ENCODE peak calls at places on chromosomes 1 and 21, in nine cellular contexts. One of them, this sample, is unnamed.

GRCh38 chr1:218524526-218524925 is 179.4 kb downstream of the TGFB2 start:
- DNase-seq in astrocyte: no peak
- DNase-seq in lower lobe of right lung: no peak
- DNase-seq in GM13976: no peak
- DNase-seq in CD4-positive, alpha-beta T cell: no peak
- DNase-seq in upper lobe of right lung: no peak
- DNase-seq in thyroid gland: peak
- DNase-seq in heart right ventricle: no peak
- DNase-seq in ovary: no peak
- DNase-seq in this sample: no peak

GRCh38 chr1:220235462-220235861 is 36.8 kb downstream of the RAB3GAP2 start:
- DNase-seq in astrocyte: no peak
- DNase-seq in lower lobe of right lung: no peak
- DNase-seq in GM13976: no peak
- DNase-seq in CD4-positive, alpha-beta T cell: no peak
- DNase-seq in upper lobe of right lung: no peak
- DNase-seq in thyroid gland: no peak
- DNase-seq in heart right ventricle: no peak
- DNase-seq in ovary: no peak
- DNase-seq in this sample: peak

GRCh38 chr1:205528887-205529825 is 24.7 kb downstream of the CDK18 start:
- DNase-seq in astrocyte: no peak
- DNase-seq in lower lobe of right lung: peak
- DNase-seq in GM13976: peak
- DNase-seq in CD4-positive, alpha-beta T cell: peak
- DNase-seq in upper lobe of right lung: peak
- DNase-seq in thyroid gland: peak
- DNase-seq in heart right ventricle: peak
- DNase-seq in ovary: peak
- DNase-seq in this sample: peak

GRCh38 chr1:38403667-38404066 is 357.1 kb upstream of the POU3F1 start:
- DNase-seq in astrocyte: no peak
- DNase-seq in lower lobe of right lung: no peak
- DNase-seq in GM13976: no peak
- DNase-seq in CD4-positive, alpha-beta T cell: no peak
- DNase-seq in upper lobe of right lung: no peak
- DNase-seq in thyroid gland: no peak
- DNase-seq in heart right ventricle: no peak
- DNase-seq in ovary: no peak
- DNase-seq in this sample: no peak

GRCh38 chr1:182278144-182279054 is 113.2 kb downstream of the GLUL start:
- DNase-seq in astrocyte: no peak
- DNase-seq in lower lobe of right lung: no peak
- DNase-seq in GM13976: no peak
- DNase-seq in CD4-positive, alpha-beta T cell: no peak
- DNase-seq in upper lobe of right lung: no peak
- DNase-seq in thyroid gland: peak
- DNase-seq in heart right ventricle: no peak
- DNase-seq in ovary: no peak
- DNase-seq in this sample: no peak

GRCh38 chr1:203127672-203128611 is at the start of gene ADORA1:
- DNase-seq in astrocyte: peak
- DNase-seq in lower lobe of right lung: peak
- DNase-seq in GM13976: no peak
- DNase-seq in CD4-positive, alpha-beta T cell: no peak
- DNase-seq in upper lobe of right lung: peak
- DNase-seq in thyroid gland: peak
- DNase-seq in heart right ventricle: peak
- DNase-seq in ovary: peak
- DNase-seq in this sample: peak

GRCh38 chr1:62433861-62434611 is 2.8 kb upstream of the USP1 start:
- DNase-seq in astrocyte: no peak
- DNase-seq in lower lobe of right lung: no peak
- DNase-seq in GM13976: no peak
- DNase-seq in CD4-positive, alpha-beta T cell: no peak
- DNase-seq in upper lobe of right lung: no peak
- DNase-seq in thyroid gland: no peak
- DNase-seq in heart right ventricle: no peak
- DNase-seq in ovary: no peak
- DNase-seq in this sample: peak

GRCh38 chr21:42125571-42126544 is 54.7 kb downstream of the UMODL1 start:
- DNase-seq in astrocyte: peak
- DNase-seq in lower lobe of right lung: no peak
- DNase-seq in GM13976: no peak
- DNase-seq in CD4-positive, alpha-beta T cell: no peak
- DNase-seq in upper lobe of right lung: peak
- DNase-seq in thyroid gland: peak
- DNase-seq in heart right ventricle: no peak
- DNase-seq in ovary: no peak
- DNase-seq in this sample: peak

GRCh38 chr1:30571380-30571779 is 152.0 kb downstream of the MATN1 start:
- DNase-seq in astrocyte: no peak
- DNase-seq in lower lobe of right lung: no peak
- DNase-seq in GM13976: no peak
- DNase-seq in CD4-positive, alpha-beta T cell: no peak
- DNase-seq in upper lobe of right lung: no peak
- DNase-seq in thyroid gland: no peak
- DNase-seq in heart right ventricle: no peak
- DNase-seq in ovary: no peak
- DNase-seq in this sample: no peak

GRCh38 chr1:154953611-154954038 is 2.3 kb downstream of the PBXIP1 start:
- DNase-seq in astrocyte: no peak
- DNase-seq in lower lobe of right lung: no peak
- DNase-seq in GM13976: no peak
- DNase-seq in CD4-positive, alpha-beta T cell: no peak
- DNase-seq in upper lobe of right lung: no peak
- DNase-seq in thyroid gland: peak
- DNase-seq in heart right ventricle: no peak
- DNase-seq in ovary: no peak
- DNase-seq in this sample: no peak

GRCh38 chr1:114668784-114669561 is 876 bp downstream of the DENND2C start:
- DNase-seq in astrocyte: peak
- DNase-seq in lower lobe of right lung: no peak
- DNase-seq in GM13976: no peak
- DNase-seq in CD4-positive, alpha-beta T cell: no peak
- DNase-seq in upper lobe of right lung: no peak
- DNase-seq in thyroid gland: no peak
- DNase-seq in heart right ventricle: no peak
- DNase-seq in ovary: no peak
- DNase-seq in this sample: peak

GRCh38 chr1:3614755-3615742 is 3.7 kb upstream of the MEGF6 start:
- DNase-seq in astrocyte: no peak
- DNase-seq in lower lobe of right lung: no peak
- DNase-seq in GM13976: no peak
- DNase-seq in CD4-positive, alpha-beta T cell: no peak
- DNase-seq in upper lobe of right lung: no peak
- DNase-seq in thyroid gland: no peak
- DNase-seq in heart right ventricle: no peak
- DNase-seq in ovary: no peak
- DNase-seq in this sample: peak

GRCh38 chr21:25639922-25640670 is 1.0 kb downstream of the JAM2 start:
- DNase-seq in astrocyte: no peak
- DNase-seq in lower lobe of right lung: no peak
- DNase-seq in GM13976: peak
- DNase-seq in CD4-positive, alpha-beta T cell: no peak
- DNase-seq in upper lobe of right lung: no peak
- DNase-seq in thyroid gland: peak
- DNase-seq in heart right ventricle: peak
- DNase-seq in ovary: peak
- DNase-seq in this sample: no peak

GRCh38 chr1:178273707-178274410 is 180.0 kb downstream of the RASAL2 start:
- DNase-seq in astrocyte: peak
- DNase-seq in lower lobe of right lung: no peak
- DNase-seq in GM13976: peak
- DNase-seq in CD4-positive, alpha-beta T cell: no peak
- DNase-seq in upper lobe of right lung: no peak
- DNase-seq in thyroid gland: no peak
- DNase-seq in heart right ventricle: no peak
- DNase-seq in ovary: no peak
- DNase-seq in this sample: no peak

GRCh38 chr1:218705911-218706893 is 361.1 kb downstream of the TGFB2 start:
- DNase-seq in astrocyte: peak
- DNase-seq in lower lobe of right lung: no peak
- DNase-seq in GM13976: no peak
- DNase-seq in CD4-positive, alpha-beta T cell: no peak
- DNase-seq in upper lobe of right lung: no peak
- DNase-seq in thyroid gland: no peak
- DNase-seq in heart right ventricle: no peak
- DNase-seq in ovary: no peak
- DNase-seq in this sample: peak

GRCh38 chr1:33119532-33120217 is 38.7 kb downstream of the AZIN2 start:
- DNase-seq in astrocyte: no peak
- DNase-seq in lower lobe of right lung: no peak
- DNase-seq in GM13976: peak
- DNase-seq in CD4-positive, alpha-beta T cell: no peak
- DNase-seq in upper lobe of right lung: no peak
- DNase-seq in thyroid gland: no peak
- DNase-seq in heart right ventricle: no peak
- DNase-seq in ovary: no peak
- DNase-seq in this sample: no peak

GRCh38 chr1:155977607-155978324 is 581 bp downstream of the ARHGEF2 start:
- DNase-seq in astrocyte: no peak
- DNase-seq in lower lobe of right lung: no peak
- DNase-seq in GM13976: peak
- DNase-seq in CD4-positive, alpha-beta T cell: no peak
- DNase-seq in upper lobe of right lung: peak
- DNase-seq in thyroid gland: peak
- DNase-seq in heart right ventricle: peak
- DNase-seq in ovary: peak
- DNase-seq in this sample: peak

GRCh38 chr1:196075621-196076020 is 532.6 kb downstream of the KCNT2 start:
- DNase-seq in astrocyte: no peak
- DNase-seq in lower lobe of right lung: no peak
- DNase-seq in GM13976: no peak
- DNase-seq in CD4-positive, alpha-beta T cell: no peak
- DNase-seq in upper lobe of right lung: no peak
- DNase-seq in thyroid gland: no peak
- DNase-seq in heart right ventricle: no peak
- DNase-seq in ovary: no peak
- DNase-seq in this sample: no peak

GRCh38 chr1:160163612-160164011 is 12.2 kb downstream of the ATP1A4 start:
- DNase-seq in astrocyte: no peak
- DNase-seq in lower lobe of right lung: no peak
- DNase-seq in GM13976: no peak
- DNase-seq in CD4-positive, alpha-beta T cell: no peak
- DNase-seq in upper lobe of right lung: no peak
- DNase-seq in thyroid gland: no peak
- DNase-seq in heart right ventricle: no peak
- DNase-seq in ovary: no peak
- DNase-seq in this sample: peak

GRCh38 chr1:161801955-161802354 is 35.8 kb downstream of the ATF6 start:
- DNase-seq in astrocyte: peak
- DNase-seq in lower lobe of right lung: no peak
- DNase-seq in GM13976: no peak
- DNase-seq in CD4-positive, alpha-beta T cell: no peak
- DNase-seq in upper lobe of right lung: no peak
- DNase-seq in thyroid gland: peak
- DNase-seq in heart right ventricle: no peak
- DNase-seq in ovary: no peak
- DNase-seq in this sample: no peak

DNA sequence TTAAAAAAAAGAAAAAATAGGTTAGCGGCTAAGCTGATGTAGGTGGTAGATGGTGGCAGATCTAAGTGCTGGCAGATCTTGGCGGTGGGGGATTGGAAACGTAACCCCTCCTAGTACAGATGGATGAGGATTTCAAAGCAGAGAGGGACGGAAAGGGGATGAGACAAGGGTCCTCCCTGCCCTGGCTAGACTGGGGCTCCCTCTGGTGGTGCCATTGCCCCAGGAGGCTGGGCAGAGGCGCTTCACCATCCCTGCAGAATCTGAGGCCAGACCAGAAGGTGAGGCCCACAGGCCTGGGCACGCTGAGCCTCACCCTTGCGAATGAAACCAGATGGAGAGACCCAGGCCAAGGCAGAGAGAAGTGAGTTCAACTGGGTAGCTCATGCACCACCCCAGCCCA is 7.0 kb upstream of the PLEKHA6 start:
- DNase-seq in astrocyte: no peak
- DNase-seq in lower lobe of right lung: no peak
- DNase-seq in GM13976: peak
- DNase-seq in CD4-positive, alpha-beta T cell: no peak
- DNase-seq in upper lobe of right lung: no peak
- DNase-seq in thyroid gland: no peak
- DNase-seq in heart right ventricle: no peak
- DNase-seq in ovary: no peak
- DNase-seq in this sample: peak
- TF ChIP-seq CTCF in astrocyte: peak
- TF ChIP-seq CTCF in lower lobe of right lung: no peak
- TF ChIP-seq CTCF in GM13976: peak
- TF ChIP-seq CTCF in CD4-positive, alpha-beta T cell: no peak
- TF ChIP-seq CTCF in upper lobe of right lung: peak
- TF ChIP-seq CTCF in thyroid gland: no peak
- TF ChIP-seq CTCF in heart right ventricle: peak
- TF ChIP-seq CTCF in ovary: no peak
- TF ChIP-seq CTCF in this sample: peak

GRCh38 chr1:26584022-26584485 is 54.5 kb downstream of the RPS6KA1 start:
- DNase-seq in astrocyte: no peak
- DNase-seq in lower lobe of right lung: no peak
- DNase-seq in GM13976: no peak
- DNase-seq in CD4-positive, alpha-beta T cell: no peak
- DNase-seq in upper lobe of right lung: no peak
- DNase-seq in thyroid gland: no peak
- DNase-seq in heart right ventricle: no peak
- DNase-seq in ovary: no peak
- DNase-seq in this sample: peak
- TF ChIP-seq CTCF in astrocyte: no peak
- TF ChIP-seq CTCF in lower lobe of right lung: no peak
- TF ChIP-seq CTCF in GM13976: peak
- TF ChIP-seq CTCF in CD4-positive, alpha-beta T cell: no peak
- TF ChIP-seq CTCF in upper lobe of right lung: no peak
- TF ChIP-seq CTCF in thyroid gland: no peak
- TF ChIP-seq CTCF in heart right ventricle: no peak
- TF ChIP-seq CTCF in ovary: no peak
- TF ChIP-seq CTCF in this sample: no peak

DNA sequence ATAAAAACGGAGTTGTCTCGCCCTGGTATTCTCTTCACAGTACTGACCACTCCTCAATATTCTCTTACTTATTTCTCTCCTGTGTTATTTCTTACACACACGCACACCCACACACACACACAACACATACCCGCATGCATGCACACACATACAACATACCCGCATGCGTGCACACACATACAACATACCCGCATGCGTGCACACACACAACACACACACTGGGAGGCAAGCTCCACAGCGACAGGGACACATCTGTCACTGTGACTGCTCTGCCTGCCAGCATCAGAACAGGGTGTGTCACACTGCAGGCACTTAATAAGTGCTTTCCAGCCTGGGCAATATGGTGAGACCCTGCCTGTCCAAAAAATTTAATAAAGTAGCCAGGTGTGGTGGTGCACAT is 20.8 kb upstream of the DDOST start:
- DNase-seq in astrocyte: no peak
- DNase-seq in lower lobe of right lung: no peak
- DNase-seq in GM13976: no peak
- DNase-seq in CD4-positive, alpha-beta T cell: no peak
- DNase-seq in upper lobe of right lung: no peak
- DNase-seq in thyroid gland: no peak
- DNase-seq in heart right ventricle: no peak
- DNase-seq in ovary: no peak
- DNase-seq in this sample: no peak
- TF ChIP-seq CTCF in astrocyte: no peak
- TF ChIP-seq CTCF in lower lobe of right lung: no peak
- TF ChIP-seq CTCF in GM13976: no peak
- TF ChIP-seq CTCF in CD4-positive, alpha-beta T cell: no peak
- TF ChIP-seq CTCF in upper lobe of right lung: no peak
- TF ChIP-seq CTCF in thyroid gland: no peak
- TF ChIP-seq CTCF in heart right ventricle: no peak
- TF ChIP-seq CTCF in ovary: no peak
- TF ChIP-seq CTCF in this sample: no peak

GRCh38 chr1:164017239-164017638 is 541.7 kb upstream of the PBX1 start:
- DNase-seq in astrocyte: no peak
- DNase-seq in lower lobe of right lung: no peak
- DNase-seq in GM13976: no peak
- DNase-seq in CD4-positive, alpha-beta T cell: no peak
- DNase-seq in upper lobe of right lung: no peak
- DNase-seq in thyroid gland: no peak
- DNase-seq in heart right ventricle: no peak
- DNase-seq in ovary: no peak
- DNase-seq in this sample: peak
- TF ChIP-seq CTCF in astrocyte: no peak
- TF ChIP-seq CTCF in lower lobe of right lung: no peak
- TF ChIP-seq CTCF in GM13976: no peak
- TF ChIP-seq CTCF in CD4-positive, alpha-beta T cell: no peak
- TF ChIP-seq CTCF in upper lobe of right lung: no peak
- TF ChIP-seq CTCF in thyroid gland: no peak
- TF ChIP-seq CTCF in heart right ventricle: no peak
- TF ChIP-seq CTCF in ovary: no peak
- TF ChIP-seq CTCF in this sample: no peak

This sample was measured in MCF 10A.